ENCODE peak calls at places on chromosome 10, in six cellular contexts. One of them, this sample, is unnamed. For H3K36me3, the result is how much of the 10 kb centered on the place peaks cover.

GRCh38 chr10:100006241-100006886 is 3.4 kb downstream of the DNMBP start:
- DNase-seq in HepG2: peak
- DNase-seq in IMR-90: peak
- DNase-seq in transverse colon: no peak
- DNase-seq in GM12878: peak
- DNase-seq in endothelial cell of umbilical vein: peak
- DNase-seq in this sample: no peak

GRCh38 chr10:71838264-71839211 is 12.5 kb downstream of the PSAP start:
- DNase-seq in HepG2: no peak
- DNase-seq in IMR-90: peak
- DNase-seq in transverse colon: no peak
- DNase-seq in GM12878: no peak
- DNase-seq in endothelial cell of umbilical vein: no peak
- DNase-seq in this sample: no peak

GRCh38 chr10:125054664-125055273 is 105.6 kb downstream of the CTBP2 start:
- DNase-seq in HepG2: no peak
- DNase-seq in IMR-90: no peak
- DNase-seq in transverse colon: no peak
- DNase-seq in GM12878: no peak
- DNase-seq in endothelial cell of umbilical vein: no peak
- DNase-seq in this sample: no peak

GRCh38 chr10:1086787-1087186 is 30.6 kb downstream of the WDR37 start:
- DNase-seq in HepG2: no peak
- DNase-seq in IMR-90: no peak
- DNase-seq in transverse colon: no peak
- DNase-seq in GM12878: no peak
- DNase-seq in endothelial cell of umbilical vein: no peak
- DNase-seq in this sample: no peak

GRCh38 chr10:24762161-24762924 is 38.7 kb upstream of the ARHGAP21 start:
- DNase-seq in HepG2: no peak
- DNase-seq in IMR-90: no peak
- DNase-seq in transverse colon: no peak
- DNase-seq in GM12878: no peak
- DNase-seq in endothelial cell of umbilical vein: peak
- DNase-seq in this sample: no peak

GRCh38 chr10:70762441-70763177 is 22.6 kb downstream of the TBATA start:
- DNase-seq in HepG2: no peak
- DNase-seq in IMR-90: no peak
- DNase-seq in transverse colon: no peak
- DNase-seq in GM12878: no peak
- DNase-seq in endothelial cell of umbilical vein: no peak
- DNase-seq in this sample: no peak

GRCh38 chr10:108574233-108574632 is 1349.1 kb downstream of the XPNPEP1 start:
- DNase-seq in HepG2: no peak
- DNase-seq in IMR-90: no peak
- DNase-seq in transverse colon: no peak
- DNase-seq in GM12878: no peak
- DNase-seq in endothelial cell of umbilical vein: no peak
- DNase-seq in this sample: no peak

GRCh38 chr10:1492641-1493040 is 244.7 kb downstream of the ADARB2 start:
- DNase-seq in HepG2: no peak
- DNase-seq in IMR-90: no peak
- DNase-seq in transverse colon: no peak
- DNase-seq in GM12878: no peak
- DNase-seq in endothelial cell of umbilical vein: no peak
- DNase-seq in this sample: no peak

GRCh38 chr10:114762811-114763210 is 58.8 kb upstream of the FHIP2A start:
- DNase-seq in HepG2: no peak
- DNase-seq in IMR-90: no peak
- DNase-seq in transverse colon: no peak
- DNase-seq in GM12878: no peak
- DNase-seq in endothelial cell of umbilical vein: no peak
- DNase-seq in this sample: no peak

GRCh38 chr10:111705026-111705425 is 478.5 kb downstream of the GPAM start:
- DNase-seq in HepG2: no peak
- DNase-seq in IMR-90: no peak
- DNase-seq in transverse colon: no peak
- DNase-seq in GM12878: no peak
- DNase-seq in endothelial cell of umbilical vein: no peak
- DNase-seq in this sample: no peak

GRCh38 chr10:47296941-47297340 is 3.1 kb upstream of the GDF10 start:
- DNase-seq in HepG2: no peak
- DNase-seq in IMR-90: no peak
- DNase-seq in transverse colon: no peak
- DNase-seq in GM12878: no peak
- DNase-seq in endothelial cell of umbilical vein: no peak
- DNase-seq in this sample: no peak

GRCh38 chr10:24952146-24952700 is at the start of gene PRTFDC1:
- DNase-seq in HepG2: no peak
- DNase-seq in IMR-90: no peak
- DNase-seq in transverse colon: peak
- DNase-seq in GM12878: no peak
- DNase-seq in endothelial cell of umbilical vein: peak
- DNase-seq in this sample: peak

GRCh38 chr10:8055420-8056349 is 1.2 kb downstream of the GATA3 start:
- DNase-seq in HepG2: no peak
- DNase-seq in IMR-90: no peak
- DNase-seq in transverse colon: no peak
- DNase-seq in GM12878: no peak
- DNase-seq in endothelial cell of umbilical vein: no peak
- DNase-seq in this sample: no peak

GRCh38 chr10:27158421-27158820 is 3.3 kb downstream of the MASTL start:
- DNase-seq in HepG2: peak
- DNase-seq in IMR-90: peak
- DNase-seq in transverse colon: no peak
- DNase-seq in GM12878: no peak
- DNase-seq in endothelial cell of umbilical vein: no peak
- DNase-seq in this sample: no peak

DNA sequence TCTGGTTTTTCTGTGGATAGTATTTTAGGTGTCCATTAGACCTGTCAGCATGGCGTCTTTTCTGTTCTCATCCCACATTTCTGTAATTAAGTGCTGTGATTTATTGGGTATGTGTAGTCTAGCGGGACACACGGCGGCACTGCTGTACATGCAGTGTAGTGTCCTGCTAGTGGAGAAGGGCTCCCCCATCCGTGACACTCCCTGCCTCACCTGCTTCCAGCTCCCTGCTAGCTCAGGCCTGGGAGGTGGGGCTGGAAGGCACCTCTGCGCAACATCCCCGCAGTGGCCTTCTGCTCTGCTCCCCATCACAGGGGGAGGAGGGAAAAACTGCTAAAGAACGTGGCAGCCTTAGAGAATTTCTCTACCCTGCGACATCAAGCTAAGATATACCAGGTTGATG is 19.5 kb downstream of the SEPHS1 start:
- DNase-seq in HepG2: no peak
- DNase-seq in IMR-90: no peak
- DNase-seq in transverse colon: no peak
- DNase-seq in GM12878: no peak
- DNase-seq in endothelial cell of umbilical vein: no peak
- DNase-seq in this sample: no peak
- H3K36me3 ChIP-seq in HepG2: half or more
- H3K36me3 ChIP-seq in IMR-90: under half
- H3K36me3 ChIP-seq in transverse colon: half or more
- H3K36me3 ChIP-seq in GM12878: under half
- H3K36me3 ChIP-seq in endothelial cell of umbilical vein: under half
- H3K36me3 ChIP-seq in this sample: under half

GRCh38 chr10:79266543-79267312 is 80.5 kb upstream of the PPIF start:
- DNase-seq in HepG2: no peak
- DNase-seq in IMR-90: peak
- DNase-seq in transverse colon: peak
- DNase-seq in GM12878: peak
- DNase-seq in endothelial cell of umbilical vein: peak
- DNase-seq in this sample: peak
- TF ChIP-seq POLR2A in HepG2: no peak
- TF ChIP-seq POLR2A in IMR-90: no peak
- TF ChIP-seq POLR2A in transverse colon: no peak
- TF ChIP-seq POLR2A in GM12878: no peak
- TF ChIP-seq POLR2A in endothelial cell of umbilical vein: no peak
- TF ChIP-seq POLR2A in this sample: no peak

GRCh38 chr10:86670290-86670811 is 2.0 kb downstream of the LDB3 start:
- DNase-seq in HepG2: no peak
- DNase-seq in IMR-90: no peak
- DNase-seq in transverse colon: no peak
- DNase-seq in GM12878: no peak
- DNase-seq in endothelial cell of umbilical vein: no peak
- DNase-seq in this sample: no peak

GRCh38 chr10:86666538-86666937 is 1.8 kb upstream of the LDB3 start:
- DNase-seq in HepG2: no peak
- DNase-seq in IMR-90: no peak
- DNase-seq in transverse colon: no peak
- DNase-seq in GM12878: no peak
- DNase-seq in endothelial cell of umbilical vein: no peak
- DNase-seq in this sample: no peak

GRCh38 chr10:86670876-86671275 is 2.6 kb downstream of the LDB3 start:
- DNase-seq in HepG2: no peak
- DNase-seq in IMR-90: no peak
- DNase-seq in transverse colon: no peak
- DNase-seq in GM12878: no peak
- DNase-seq in endothelial cell of umbilical vein: no peak
- DNase-seq in this sample: no peak

GRCh38 chr10:86667421-86668181 is 710 bp upstream of the LDB3 start:
- DNase-seq in HepG2: no peak
- DNase-seq in IMR-90: no peak
- DNase-seq in transverse colon: no peak
- DNase-seq in GM12878: no peak
- DNase-seq in endothelial cell of umbilical vein: no peak
- DNase-seq in this sample: peak

GRCh38 chr10:86668297-86669165 is at the start of gene LDB3:
- DNase-seq in HepG2: no peak
- DNase-seq in IMR-90: peak
- DNase-seq in transverse colon: peak
- DNase-seq in GM12878: peak
- DNase-seq in endothelial cell of umbilical vein: no peak
- DNase-seq in this sample: no peak
- H3K4me3 ChIP-seq in HepG2: no peak
- H3K4me3 ChIP-seq in IMR-90: peak
- H3K4me3 ChIP-seq in transverse colon: peak
- H3K4me3 ChIP-seq in GM12878: no peak
- H3K4me3 ChIP-seq in endothelial cell of umbilical vein: no peak
- H3K4me3 ChIP-seq in this sample: no peak

DNA sequence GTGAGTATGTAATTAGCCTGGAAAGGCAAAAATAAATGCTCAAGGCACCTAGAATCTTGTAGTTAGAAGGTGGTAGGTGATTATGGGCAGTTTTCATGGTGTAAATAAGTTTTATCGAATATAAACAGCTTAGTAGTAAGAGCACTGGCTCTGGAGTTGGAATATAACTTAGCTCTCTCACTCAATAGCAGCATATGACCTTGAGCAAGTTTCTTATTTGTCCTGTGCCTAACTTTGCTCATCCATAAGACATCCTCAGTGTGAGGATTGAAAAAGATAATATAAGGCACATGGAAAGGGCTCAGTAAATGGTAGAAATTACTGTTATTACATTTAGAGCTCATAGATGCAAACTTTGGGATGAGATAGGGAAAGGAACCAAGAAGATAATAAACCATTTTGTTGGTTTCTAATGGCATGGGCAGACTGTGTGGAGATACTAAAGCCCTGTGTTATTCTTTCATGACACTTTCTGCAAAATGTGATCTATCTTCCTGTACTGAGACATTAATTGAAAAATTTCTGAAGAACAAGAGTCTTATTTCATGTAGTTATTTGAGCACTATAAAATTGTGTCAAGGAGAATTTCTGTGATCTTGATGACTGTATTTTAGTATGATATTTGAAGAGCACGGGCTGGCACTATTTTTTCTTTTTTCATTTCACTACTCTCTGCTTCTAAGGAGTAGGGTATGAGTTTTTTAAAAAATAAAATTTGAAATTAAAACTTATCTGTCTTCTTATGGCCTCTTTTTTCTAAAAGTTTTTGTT is 3.1 kb downstream of the SLK start:
- DNase-seq in HepG2: no peak
- DNase-seq in IMR-90: no peak
- DNase-seq in transverse colon: no peak
- DNase-seq in GM12878: no peak
- DNase-seq in endothelial cell of umbilical vein: peak
- DNase-seq in this sample: no peak
- H3K36me3 ChIP-seq in HepG2: under half
- H3K36me3 ChIP-seq in IMR-90: under half
- H3K36me3 ChIP-seq in transverse colon: under half
- H3K36me3 ChIP-seq in GM12878: under half
- H3K36me3 ChIP-seq in endothelial cell of umbilical vein: under half
- H3K36me3 ChIP-seq in this sample: under half

DNA sequence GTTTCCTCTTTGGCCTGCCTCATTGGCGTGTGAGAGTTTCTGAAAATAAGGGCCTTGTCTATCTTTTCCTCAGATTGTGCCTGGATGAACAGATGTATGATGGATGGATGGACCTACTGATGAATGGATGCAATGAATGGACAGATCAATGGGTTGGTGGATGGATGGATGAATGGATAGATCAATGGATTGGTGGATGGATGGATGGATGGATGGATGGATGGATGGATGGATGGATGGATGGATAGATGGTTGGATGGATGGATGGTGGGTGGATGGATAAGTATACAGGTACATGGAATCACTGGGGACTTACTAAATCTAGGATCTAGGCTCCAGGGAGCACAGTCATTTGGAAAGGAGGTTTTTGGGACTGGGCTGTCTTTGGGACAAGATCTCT is 331.9 kb downstream of the GRID1 start:
- DNase-seq in HepG2: no peak
- DNase-seq in IMR-90: no peak
- DNase-seq in transverse colon: no peak
- DNase-seq in GM12878: no peak
- DNase-seq in endothelial cell of umbilical vein: no peak
- DNase-seq in this sample: no peak
- TF ChIP-seq POLR2A in HepG2: no peak
- TF ChIP-seq POLR2A in IMR-90: no peak
- TF ChIP-seq POLR2A in transverse colon: no peak
- TF ChIP-seq POLR2A in GM12878: no peak
- TF ChIP-seq POLR2A in endothelial cell of umbilical vein: no peak
- TF ChIP-seq POLR2A in this sample: no peak

GRCh38 chr10:89332718-89333281 is 5.0 kb downstream of the IFIT3 start:
- DNase-seq in HepG2: no peak
- DNase-seq in IMR-90: no peak
- DNase-seq in transverse colon: no peak
- DNase-seq in GM12878: peak
- DNase-seq in endothelial cell of umbilical vein: no peak
- DNase-seq in this sample: no peak
- H3K4me3 ChIP-seq in HepG2: peak
- H3K4me3 ChIP-seq in IMR-90: peak
- H3K4me3 ChIP-seq in transverse colon: peak
- H3K4me3 ChIP-seq in GM12878: peak
- H3K4me3 ChIP-seq in endothelial cell of umbilical vein: no peak
- H3K4me3 ChIP-seq in this sample: no peak

This sample was measured in body of pancreas.